ENCODE peak calls at places on chromosome 9, in seven cellular contexts. Z is astrocyte of the spinal cord; L is bronchial epithelial cell; S is activated CD8-positive, alpha-beta T cell treated with anti-CD3 and anti-CD28 coated beads for 36 hours; M is stomach; B is AG04450; X is ascending aorta. U is an unnamed sample.

GRCh38 chr9:125630436-125630835 is 76.6 kb downstream of the MAPKAP1 start:
- DNase-seq in S (no peak), X (no peak), M (no peak), B (no peak), Z (no peak), L (peak), U (peak)

GRCh38 chr9:90442738-90443137 is 199.9 kb downstream of the DIRAS2 start:
- DNase-seq in B (no peak), Z (no peak), L (no peak), S (no peak), X (no peak), M (no peak), U (no peak)

GRCh38 chr9:87580941-87581438 is 83.3 kb downstream of the DAPK1 start:
- DNase-seq in L (no peak), M (no peak), S (no peak), Z (no peak), B (no peak), X (no peak), U (no peak)

GRCh38 chr9:14830057-14830456 is 80.2 kb downstream of the FREM1 start:
- DNase-seq in L (no peak), B (no peak), X (no peak), S (no peak), M (no peak), Z (no peak), U (no peak)

GRCh38 chr9:113274474-113275146 is 762 bp downstream of the CDC26 start:
- DNase-seq in B (no peak), Z (peak), X (no peak), M (no peak), S (peak), L (peak), U (peak)

GRCh38 chr9:76866689-76867088 is 39.2 kb downstream of the PRUNE2 start:
- DNase-seq in Z (peak), L (peak), X (peak), B (peak), S (no peak), M (no peak), U (peak)

GRCh38 chr9:92663126-92663525 is 6.8 kb downstream of the IPPK start:
- DNase-seq in B (no peak), M (no peak), L (no peak), Z (no peak), S (no peak), X (no peak), U (no peak)

GRCh38 chr9:83955985-83956287 is 24.1 kb downstream of the HNRNPK start:
- DNase-seq in M (no peak), Z (no peak), B (no peak), S (peak), X (peak), L (no peak), U (no peak)

GRCh38 chr9:25677301-25678146 is 720 bp downstream of the TUSC1 start:
- DNase-seq in B (no peak), L (peak), M (peak), X (peak), Z (peak), S (peak), U (peak)

GRCh38 chr9:91948423-91949292 is 1.4 kb downstream of the ROR2 start:
- DNase-seq in Z (no peak), M (peak), B (no peak), X (peak), L (peak), S (peak), U (no peak)

GRCh38 chr9:80503692-80504400 is 932.1 kb downstream of the TLE4 start:
- DNase-seq in B (no peak), L (no peak), S (no peak), M (no peak), Z (no peak), X (no peak), U (no peak)

GRCh38 chr9:1738511-1739100 is 276.5 kb upstream of the SMARCA2 start:
- DNase-seq in B (no peak), S (no peak), L (no peak), M (no peak), Z (no peak), X (no peak), U (no peak)

DNA sequence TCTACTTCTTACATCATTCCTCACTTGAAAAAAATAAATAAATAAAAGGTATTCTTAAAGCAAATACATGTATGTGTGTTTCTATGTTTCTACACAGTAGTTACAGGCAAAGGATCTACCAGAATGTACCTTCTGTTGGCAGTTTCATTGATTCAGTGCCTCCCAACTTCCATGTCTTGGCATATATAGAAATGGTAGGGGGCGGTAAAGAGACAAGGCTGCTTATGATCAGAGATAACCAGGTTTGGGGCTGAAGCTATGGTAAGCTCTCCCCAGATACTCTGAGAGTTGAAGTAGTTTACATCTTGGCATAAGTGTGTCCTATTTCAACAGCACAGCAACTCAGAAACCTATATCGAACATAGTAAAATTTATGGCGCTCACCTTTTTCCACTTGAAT is 1075.4 kb upstream of the C9orf72 start:
- DNase-seq in M (no peak), S (no peak), Z (no peak), X (no peak), L (peak), B (no peak), U (no peak)
- TF ChIP-seq CTCF in M (no peak), S (no peak), Z (peak), X (no peak), L (peak), B (no peak), U (no peak)

GRCh38 chr9:68418259-68418845 is 61.9 kb downstream of the PGM5 start:
- DNase-seq in L (no peak), Z (no peak), B (no peak), S (no peak), X (no peak), M (no peak), U (no peak)

GRCh38 chr9:68417762-68418161 is 61.4 kb downstream of the PGM5 start:
- DNase-seq in Z (no peak), X (no peak), L (no peak), B (no peak), M (no peak), S (no peak), U (no peak)

GRCh38 chr9:68416891-68417570 is 60.6 kb downstream of the PGM5 start:
- DNase-seq in S (peak), X (no peak), L (peak), M (no peak), Z (no peak), B (no peak), U (peak)
- TF ChIP-seq CTCF in S (no peak), X (no peak), L (peak), M (no peak), Z (no peak), B (peak), U (peak)

DNA sequence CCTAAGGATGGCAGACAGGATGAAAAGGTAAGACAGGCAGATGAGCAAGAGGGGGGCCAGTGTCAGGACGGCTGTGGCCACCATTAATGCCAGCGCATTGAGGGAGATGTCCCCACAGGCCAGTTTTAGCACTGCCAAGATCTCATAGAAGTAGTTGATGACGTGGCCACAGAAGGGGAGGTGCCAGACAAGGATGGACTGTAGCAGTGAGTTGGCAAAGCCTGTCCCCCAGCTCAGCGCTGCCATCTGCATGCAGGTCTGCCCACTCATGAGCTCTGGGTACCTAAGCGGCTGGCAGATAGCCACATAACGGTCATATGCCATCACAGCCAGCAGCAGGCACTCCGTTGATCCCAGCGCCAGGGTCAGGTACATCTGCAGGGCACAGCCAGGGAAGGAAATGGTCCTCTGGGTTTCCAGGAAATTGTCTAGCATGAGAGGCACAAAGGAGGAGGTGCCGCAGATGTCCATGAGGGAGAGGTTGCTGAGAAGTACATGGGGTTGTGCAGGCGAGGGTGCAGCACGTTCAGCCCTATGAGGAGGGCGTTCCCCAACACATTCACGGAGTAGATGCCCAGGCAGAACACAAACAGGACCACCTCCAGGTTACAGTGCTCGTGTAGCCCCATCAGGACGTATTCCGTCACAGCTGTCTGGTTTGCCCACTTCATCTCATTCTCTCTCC is 10.7 kb downstream of the OR13J1 start:
- DNase-seq in Z (no peak), M (peak), L (peak), B (no peak), X (no peak), S (peak), U (peak)
- TF ChIP-seq CTCF in Z (no peak), M (no peak), L (no peak), B (no peak), X (peak), S (no peak), U (no peak)

DNA sequence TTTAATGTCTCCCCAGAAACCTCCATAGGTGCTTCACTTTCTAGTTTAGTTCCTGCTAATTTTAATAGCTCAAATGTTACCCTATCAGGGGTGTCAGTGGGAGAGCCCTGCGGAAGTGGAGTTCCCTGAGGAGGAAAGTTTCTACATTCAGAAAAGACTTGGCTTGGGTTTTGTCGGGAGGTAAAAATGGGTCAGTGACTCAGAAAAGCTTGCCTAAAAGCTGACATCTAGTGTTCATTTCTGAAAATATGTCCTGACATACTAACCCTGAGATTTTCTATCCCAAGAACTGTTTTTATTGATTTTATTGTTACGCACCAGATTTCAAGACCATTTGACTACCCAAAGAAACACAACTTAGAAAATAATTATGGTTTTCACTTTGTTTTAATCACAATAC is 40.9 kb upstream of the GLDC start:
- DNase-seq in M (no peak), S (no peak), L (peak), B (no peak), Z (peak), X (no peak), U (peak)
- TF ChIP-seq CTCF in M (no peak), S (no peak), L (peak), B (peak), Z (peak), X (peak), U (peak)

GRCh38 chr9:34507966-34508365 is 14.8 kb downstream of the ENHO start:
- DNase-seq in X (peak), S (no peak), M (no peak), L (no peak), B (no peak), Z (no peak), U (no peak)
- TF ChIP-seq CTCF in X (no peak), S (no peak), M (no peak), L (no peak), B (no peak), Z (no peak), U (no peak)

DNA sequence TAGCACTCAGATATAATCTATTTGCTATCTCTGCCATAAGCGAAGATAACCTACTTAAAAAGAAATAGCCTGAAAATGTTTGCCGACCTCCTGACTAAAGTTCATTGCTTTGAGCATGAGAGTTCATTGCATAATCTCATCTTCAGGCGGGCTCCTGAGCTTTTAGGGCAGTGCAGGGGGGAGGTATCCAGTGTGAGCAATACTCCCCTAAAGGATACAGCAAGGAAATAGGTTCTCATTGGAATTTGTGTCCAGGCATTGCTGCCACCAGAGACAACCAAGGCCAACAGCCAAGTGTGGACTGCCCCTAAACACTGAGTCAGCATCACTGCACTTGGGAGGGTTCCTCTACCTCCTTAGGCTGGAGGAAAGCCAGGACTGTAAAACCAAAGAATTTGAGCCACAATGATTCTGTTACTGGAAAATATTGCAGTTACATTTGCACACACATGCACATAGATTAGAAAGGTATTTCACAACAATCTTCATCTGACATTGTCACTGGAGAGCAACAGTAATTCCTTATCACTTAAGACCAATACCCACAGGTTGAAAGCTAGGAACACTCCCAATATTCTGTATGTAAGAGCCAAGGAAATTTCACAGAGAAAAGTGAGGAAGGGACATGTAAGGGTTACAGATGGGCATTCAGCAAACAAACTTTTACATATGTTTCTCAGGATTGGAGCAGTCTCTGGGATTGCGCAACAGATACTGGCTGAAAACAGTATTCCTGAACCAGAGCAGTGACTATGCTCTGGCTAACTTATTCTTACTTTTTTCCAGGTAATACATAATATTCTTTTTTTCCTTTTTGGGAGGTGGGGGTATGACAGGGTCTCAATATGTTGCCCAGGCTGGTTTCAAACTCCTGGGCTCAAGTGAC is 98.6 kb upstream of the TLE1 start:
- DNase-seq in X (peak), B (peak), S (no peak), M (no peak), Z (peak), L (peak), U (peak)
- TF ChIP-seq CTCF in X (no peak), B (no peak), S (no peak), M (no peak), Z (peak), L (no peak), U (peak)

DNA sequence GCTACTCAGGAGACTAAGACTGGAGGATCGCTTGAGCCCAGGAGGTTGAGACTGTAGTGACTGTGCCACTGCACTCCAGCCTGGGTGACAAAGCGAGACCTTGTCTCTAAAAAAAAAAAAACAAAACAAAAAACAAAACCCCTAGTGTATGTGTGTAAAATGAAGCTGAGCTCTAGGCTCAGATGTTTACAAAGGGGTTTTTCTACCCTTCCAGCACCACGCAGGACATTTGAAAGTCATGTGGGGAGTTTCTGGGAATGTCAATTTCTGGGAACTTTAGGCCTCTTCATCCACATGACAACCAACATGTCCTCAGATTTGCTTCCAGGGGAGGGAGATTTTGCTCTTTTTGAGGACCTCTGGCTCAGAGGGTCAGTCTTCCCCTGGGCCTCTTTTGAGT is 42.4 kb upstream of the AIF1L start:
- DNase-seq in M (no peak), B (no peak), S (no peak), X (no peak), Z (no peak), L (no peak), U (no peak)
- TF ChIP-seq CTCF in M (no peak), B (no peak), S (no peak), X (no peak), Z (no peak), L (no peak), U (no peak)

GRCh38 chr9:127580879-127581278 is 31.2 kb upstream of the STXBP1 start:
- DNase-seq in B (no peak), Z (no peak), X (no peak), L (no peak), M (no peak), S (no peak), U (no peak)

GRCh38 chr9:127578627-127578951 is 33.5 kb upstream of the STXBP1 start:
- DNase-seq in X (no peak), M (no peak), B (no peak), L (no peak), S (no peak), Z (no peak), U (no peak)

GRCh38 chr9:127575875-127576778 is 36.0 kb upstream of the STXBP1 start:
- DNase-seq in X (no peak), Z (no peak), S (no peak), M (no peak), L (no peak), B (no peak), U (no peak)

GRCh38 chr9:127580371-127580770 is 31.7 kb upstream of the STXBP1 start:
- DNase-seq in M (no peak), L (no peak), Z (no peak), S (no peak), X (no peak), B (no peak), U (no peak)

DNA sequence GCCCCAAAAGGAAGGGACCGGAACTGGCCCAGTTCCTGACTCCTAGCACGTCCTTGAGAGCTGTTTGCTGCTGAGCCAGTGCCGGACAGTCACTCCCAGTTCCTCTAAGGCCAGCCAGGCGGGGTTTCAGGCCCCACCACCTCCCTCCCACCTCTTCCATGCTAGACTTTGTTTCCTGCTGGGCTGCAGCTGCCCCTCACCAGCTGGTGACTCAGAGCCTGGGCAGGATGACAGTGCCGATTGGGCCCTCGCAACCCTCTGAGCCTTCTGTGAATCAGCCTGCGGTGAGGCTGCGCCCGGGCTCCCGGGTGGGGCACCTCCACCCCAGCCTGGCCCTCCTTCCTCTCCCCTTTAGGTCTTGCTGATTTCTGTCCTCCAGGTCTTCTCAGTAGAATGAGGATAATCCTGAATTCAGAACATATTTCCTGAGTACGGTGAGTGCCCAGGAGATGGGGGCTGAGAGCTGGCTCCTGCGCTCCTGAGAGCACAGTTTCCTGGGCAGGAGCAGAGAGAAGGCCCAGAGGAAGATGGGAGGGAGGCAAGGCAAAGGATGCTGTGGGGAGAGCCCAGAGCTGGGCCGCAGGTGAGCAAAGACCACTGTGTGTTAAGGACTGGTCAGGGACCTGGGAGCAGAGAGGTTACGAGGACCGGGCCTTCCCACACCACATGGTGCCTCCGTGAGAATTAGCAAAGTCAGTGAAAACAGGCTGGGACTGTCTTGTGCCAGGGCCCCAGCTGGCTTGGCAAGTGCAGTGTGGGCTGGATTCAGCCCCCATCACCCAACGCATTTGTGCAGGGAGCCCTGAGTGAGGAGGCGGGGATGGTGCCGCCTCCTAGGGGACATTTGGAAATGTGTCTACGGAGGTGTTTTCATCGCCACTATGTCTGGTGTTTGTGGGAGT is 32.9 kb upstream of the STXBP1 start:
- DNase-seq in L (peak), M (peak), Z (peak), S (peak), B (peak), X (peak), U (peak)
- TF ChIP-seq CTCF in L (peak), M (no peak), Z (peak), S (no peak), B (peak), X (peak), U (peak)

GRCh38 chr9:38392235-38393127 is at the start of gene ALDH1B1:
- DNase-seq in X (peak), M (peak), S (peak), Z (peak), B (peak), L (peak), U (peak)
- TF ChIP-seq CTCF in X (peak), M (no peak), S (no peak), Z (peak), B (peak), L (peak), U (peak)

GRCh38 chr9:98315551-98316060 is 60.2 kb upstream of the TBC1D2 start:
- DNase-seq in X (peak), L (peak), M (peak), S (peak), B (peak), Z (peak), U (peak)
- TF ChIP-seq CTCF in X (peak), L (peak), M (no peak), S (peak), B (peak), Z (peak), U (peak)